ENCODE peak calls at places on chromosomes 13 and 19, in six cellular contexts. A, P, Q, W, T and B are unnamed samples.

GRCh38 chr19:42114412-42114811 is 17.8 kb downstream of the POU2F2 start:
- DNase-seq in A (no peak), Q (no peak), P (no peak), W (no peak), T (no peak), B (peak)

GRCh38 chr19:5539431-5539833 is 28.3 kb downstream of the TINCR start:
- DNase-seq in Q (no peak), P (no peak), A (no peak), T (no peak), W (no peak), B (no peak)

GRCh38 chr13:19634129-19634740 is 776 bp downstream of the MPHOSPH8 start:
- DNase-seq in W (peak), T (no peak), A (peak), P (no peak), Q (no peak), B (no peak)

GRCh38 chr13:37618554-37618953 is 20.0 kb upstream of the POSTN start:
- DNase-seq in A (no peak), Q (no peak), T (no peak), P (no peak), W (no peak), B (no peak)

GRCh38 chr19:50870417-50871089 is 2.7 kb upstream of the KLK2 start:
- DNase-seq in Q (no peak), A (no peak), P (no peak), W (peak), T (peak), B (peak)

GRCh38 chr19:33416307-33417215 is 43.1 kb downstream of the CEBPG start:
- DNase-seq in W (peak), A (peak), P (no peak), T (peak), Q (peak), B (no peak)

GRCh38 chr19:57290970-57291369 is 10.7 kb downstream of the ZNF460 start:
- DNase-seq in T (no peak), W (no peak), Q (no peak), A (no peak), P (no peak), B (no peak)

GRCh38 chr19:3151563-3152430 is 16.0 kb downstream of the GNA15 start:
- DNase-seq in P (peak), W (no peak), A (no peak), Q (no peak), T (no peak), B (no peak)

GRCh38 chr19:991174-991931 is 7.2 kb downstream of the WDR18 start:
- DNase-seq in T (no peak), A (peak), W (no peak), Q (peak), P (peak), B (peak)

GRCh38 chr13:42333613-42334328 is 61.8 kb downstream of the AKAP11 start:
- DNase-seq in P (no peak), Q (no peak), A (peak), W (peak), T (peak), B (no peak)

GRCh38 chr19:45408121-45408520 is 1.7 kb downstream of the POLR1G start:
- DNase-seq in W (no peak), A (no peak), P (no peak), T (no peak), Q (no peak), B (peak)

GRCh38 chr19:1189419-1189818 is 15.4 kb upstream of the SBNO2 start:
- DNase-seq in P (no peak), Q (peak), T (no peak), A (peak), W (no peak), B (no peak)

GRCh38 chr13:30105381-30105780 is 202.0 kb downstream of the KATNAL1 start:
- DNase-seq in Q (no peak), W (no peak), T (no peak), P (no peak), A (no peak), B (peak)

GRCh38 chr13:23741879-23742510 is 147.2 kb downstream of the MIPEP start:
- DNase-seq in P (no peak), W (no peak), A (peak), T (peak), Q (no peak), B (no peak)

GRCh38 chr13:98451676-98452105 is 125.2 kb downstream of the STK24 start:
- DNase-seq in Q (no peak), A (no peak), W (no peak), P (peak), T (no peak), B (peak)

GRCh38 chr13:83620535-83621220 is 261.6 kb downstream of the SLITRK1 start:
- DNase-seq in T (no peak), Q (no peak), A (peak), W (no peak), P (no peak), B (no peak)

GRCh38 chr13:94280357-94280756 is 199.1 kb downstream of the DCT start:
- DNase-seq in Q (no peak), A (no peak), T (no peak), W (no peak), P (no peak), B (no peak)

GRCh38 chr13:89255844-89256406 is 1584.8 kb downstream of the SLITRK5 start:
- DNase-seq in P (no peak), T (no peak), Q (no peak), A (no peak), W (no peak), B (no peak)

GRCh38 chr19:42497492-42498226 is 30.6 kb downstream of the CEACAM1 start:
- DNase-seq in A (no peak), T (peak), W (peak), Q (no peak), P (no peak), B (no peak)

GRCh38 chr13:69319659-69320058 is 788.0 kb upstream of the ATXN8OS start:
- DNase-seq in Q (no peak), T (no peak), A (no peak), P (no peak), W (no peak), B (no peak)

GRCh38 chr13:111898956-111899713 is 167.8 kb upstream of the SOX1 start:
- DNase-seq in P (no peak), Q (no peak), A (no peak), T (no peak), W (no peak), B (no peak)

GRCh38 chr13:29763426-29764180 is 86.8 kb downstream of the UBL3 start:
- DNase-seq in T (no peak), Q (no peak), W (no peak), P (no peak), A (peak), B (no peak)

GRCh38 chr19:2962018-2962670 is 15.2 kb upstream of the TLE6 start:
- DNase-seq in W (peak), P (no peak), T (peak), Q (no peak), A (peak), B (no peak)

GRCh38 chr13:23505007-23505406 is 65.2 kb upstream of the TNFRSF19 start:
- DNase-seq in W (no peak), A (peak), Q (no peak), P (no peak), T (no peak), B (no peak)

GRCh38 chr13:67341406-67341805 is 111.3 kb upstream of the PCDH9 start:
- DNase-seq in P (no peak), A (peak), T (no peak), Q (no peak), W (no peak), B (no peak)

GRCh38 chr19:45705115-45705514 is 12.6 kb downstream of the QPCTL start:
- DNase-seq in Q (no peak), P (no peak), A (no peak), W (no peak), T (no peak), B (no peak)

GRCh38 chr19:15532779-15533521 is 24.6 kb downstream of the CYP4F22 start:
- DNase-seq in W (no peak), Q (no peak), P (no peak), T (no peak), A (peak), B (no peak)

GRCh38 chr19:6221220-6221877 is 58.4 kb downstream of the MLLT1 start:
- DNase-seq in Q (no peak), P (no peak), A (no peak), T (no peak), W (no peak), B (no peak)

GRCh38 chr13:26320766-26321165 is 66.8 kb downstream of the CDK8 start:
- DNase-seq in Q (no peak), A (no peak), P (no peak), W (no peak), T (no peak), B (no peak)

GRCh38 chr13:112693831-112694497 is 4.1 kb downstream of the ATP11A start:
- DNase-seq in P (peak), Q (no peak), T (no peak), W (no peak), A (peak), B (no peak)

GRCh38 chr13:58574791-58575190 is 943.2 kb downstream of the PCDH17 start:
- DNase-seq in T (no peak), W (no peak), P (no peak), A (no peak), Q (no peak), B (no peak)

GRCh38 chr19:16001481-16002312 is 52.9 kb downstream of the OR10H4 start:
- DNase-seq in P (no peak), A (peak), Q (no peak), T (no peak), W (peak), B (peak)

GRCh38 chr13:108728370-108728769 is 99.0 kb downstream of the MYO16 start:
- DNase-seq in A (peak), T (no peak), P (no peak), Q (no peak), W (peak), B (no peak)

GRCh38 chr19:4197625-4198466 is 15.4 kb downstream of the ANKRD24 start:
- DNase-seq in T (peak), Q (no peak), W (no peak), A (no peak), P (no peak), B (no peak)

DNA sequence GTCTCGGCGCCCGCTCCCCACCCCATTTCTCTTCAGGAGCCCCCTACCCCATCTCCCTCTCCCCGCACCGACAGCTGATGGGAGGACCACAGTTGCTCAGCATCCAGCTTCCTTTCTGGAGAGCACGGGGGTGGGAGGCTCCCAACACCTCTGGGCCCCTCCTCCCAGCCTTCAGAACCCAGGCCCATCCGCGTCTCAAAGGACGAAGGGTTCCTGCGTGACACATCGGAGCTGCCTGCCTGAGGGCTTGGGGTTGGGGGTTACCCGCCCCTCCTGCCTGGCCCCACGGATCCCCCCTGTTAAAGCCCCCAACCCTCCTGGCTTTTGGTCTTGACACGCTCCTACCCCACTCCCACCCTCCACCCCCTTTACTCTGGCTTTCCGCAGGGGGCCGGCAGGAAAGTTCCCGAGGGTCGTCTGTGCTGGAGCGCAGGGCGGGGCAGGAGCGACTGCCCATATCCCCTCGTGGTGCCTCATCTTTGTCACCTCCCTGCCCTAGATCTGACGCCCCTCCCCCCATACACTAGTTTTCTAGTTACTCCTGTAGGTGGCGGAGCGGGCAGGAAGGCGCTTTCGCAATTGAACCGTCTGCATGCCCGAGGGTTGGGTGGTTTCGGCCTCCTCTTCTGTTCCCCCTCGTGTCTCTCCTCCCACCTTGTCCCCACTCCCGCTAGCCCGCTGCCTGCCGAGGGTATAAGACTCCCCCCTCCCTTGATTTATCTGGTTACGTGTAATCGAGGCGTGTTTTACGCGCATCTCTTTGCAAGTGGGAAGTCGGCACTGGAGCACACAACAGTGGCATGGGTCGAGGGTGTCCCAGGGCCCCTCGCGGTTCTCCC is 922 bp downstream of the TRAPPC5 start:
- DNase-seq in P (peak), T (peak), W (peak), A (peak), Q (peak), B (peak)
- H3K27ac ChIP-seq in P (no peak), T (peak), W (peak), A (no peak), Q (peak), B (no peak)

DNA sequence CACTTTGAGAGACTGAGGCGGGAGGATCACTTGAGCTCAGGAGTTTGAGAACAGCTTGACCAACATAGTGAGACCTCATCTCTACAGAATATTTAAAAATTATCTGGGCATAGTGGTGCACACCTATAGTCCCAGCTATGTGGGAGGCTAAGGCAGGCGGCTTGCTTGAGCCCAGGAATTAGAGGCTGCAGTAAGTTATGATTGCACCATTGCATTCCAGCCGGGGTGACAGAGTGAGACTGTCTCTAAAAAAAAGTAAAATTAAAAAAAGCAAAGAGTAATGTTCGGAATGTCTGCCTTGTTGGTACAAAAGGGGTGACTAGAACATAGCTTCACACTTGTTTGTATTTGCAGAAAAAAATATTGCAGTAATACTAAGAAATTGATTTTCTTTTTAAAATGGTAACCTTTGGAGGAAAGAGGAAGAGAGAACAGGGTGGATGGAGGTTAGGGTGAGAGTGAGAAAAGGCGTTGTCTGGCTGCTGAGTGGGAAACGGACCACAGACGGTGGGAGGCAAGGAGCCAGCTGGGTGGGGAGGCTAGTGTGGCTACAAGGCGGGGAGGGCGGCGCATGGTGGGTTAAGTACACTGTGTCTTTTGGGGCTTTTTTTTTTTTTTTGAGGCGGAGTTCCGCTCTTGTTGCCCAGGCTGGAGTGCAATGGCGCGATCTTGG is 10.2 kb downstream of the PPP1R14A start:
- DNase-seq in T (no peak), A (no peak), Q (no peak), P (peak), W (no peak), B (no peak)
- H3K27ac ChIP-seq in T (no peak), A (no peak), Q (no peak), P (peak), W (no peak), B (no peak)

DNA sequence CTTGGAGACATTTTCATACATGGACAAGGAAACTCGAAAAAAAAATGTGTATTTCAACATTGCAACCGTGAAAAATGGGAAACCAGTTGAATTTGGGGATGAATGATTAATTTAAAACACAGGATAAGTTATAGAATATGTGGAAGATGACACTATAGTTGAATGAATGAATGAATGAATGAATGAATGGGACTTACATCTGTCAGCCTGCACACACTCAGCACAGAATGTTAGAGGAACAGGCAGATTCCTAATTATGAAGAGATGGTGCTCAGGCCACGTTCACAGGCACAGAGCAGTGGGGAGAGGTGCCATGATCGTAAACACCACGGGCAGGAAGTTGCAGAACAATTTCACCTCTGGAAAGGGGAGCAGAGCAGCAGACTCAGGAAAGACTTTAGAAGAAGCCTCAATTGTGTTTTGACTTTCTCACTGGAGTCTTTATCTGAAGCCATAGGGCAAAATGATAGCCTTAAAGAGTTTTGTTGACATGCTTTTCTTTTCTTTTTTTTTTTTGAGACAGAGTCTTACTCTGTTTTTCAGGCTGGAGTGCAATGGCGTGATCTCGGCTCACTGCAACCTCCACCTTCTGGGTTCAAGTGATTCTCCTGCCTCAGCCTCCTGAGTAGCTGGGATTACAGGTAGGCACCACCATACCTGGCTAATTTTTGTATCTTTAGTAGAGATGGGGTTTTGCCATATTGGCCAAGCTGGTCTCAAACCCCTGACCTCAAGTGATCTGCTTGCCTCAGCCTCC is 4.9 kb upstream of the SULT2A1 start:
- DNase-seq in W (no peak), P (no peak), Q (no peak), A (no peak), T (no peak), B (no peak)
- H3K27ac ChIP-seq in W (peak), P (no peak), Q (no peak), A (no peak), T (no peak), B (peak)

GRCh38 chr19:17327068-17327653 is 7.5 kb downstream of the ANO8 start:
- DNase-seq in Q (no peak), W (no peak), A (no peak), T (no peak), P (no peak), B (no peak)
- H3K27ac ChIP-seq in Q (no peak), W (no peak), A (no peak), T (no peak), P (no peak), B (no peak)

DNA sequence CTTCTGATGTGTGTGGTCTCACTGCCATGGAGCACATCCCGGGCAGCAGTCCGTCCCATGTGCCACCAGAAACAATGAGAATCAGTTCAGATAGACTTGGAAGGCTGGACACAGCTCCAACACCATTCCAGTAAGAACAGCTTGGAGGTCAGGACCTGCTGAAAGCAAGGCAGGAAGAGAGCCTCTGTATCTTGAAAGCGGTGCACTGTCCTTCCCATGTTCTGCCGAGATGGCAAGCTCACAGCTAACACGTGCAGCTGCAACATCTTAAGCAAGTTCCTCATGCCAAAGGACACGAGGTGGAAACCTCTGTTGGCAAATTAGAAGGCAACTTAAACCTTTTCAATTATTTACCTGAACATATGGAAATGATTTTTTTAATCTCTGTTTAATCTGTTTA is 175.4 kb downstream of the DLEU7 start:
- DNase-seq in T (no peak), Q (no peak), P (peak), A (no peak), W (no peak), B (no peak)
- H3K27ac ChIP-seq in T (no peak), Q (no peak), P (no peak), A (no peak), W (no peak), B (no peak)

DNA sequence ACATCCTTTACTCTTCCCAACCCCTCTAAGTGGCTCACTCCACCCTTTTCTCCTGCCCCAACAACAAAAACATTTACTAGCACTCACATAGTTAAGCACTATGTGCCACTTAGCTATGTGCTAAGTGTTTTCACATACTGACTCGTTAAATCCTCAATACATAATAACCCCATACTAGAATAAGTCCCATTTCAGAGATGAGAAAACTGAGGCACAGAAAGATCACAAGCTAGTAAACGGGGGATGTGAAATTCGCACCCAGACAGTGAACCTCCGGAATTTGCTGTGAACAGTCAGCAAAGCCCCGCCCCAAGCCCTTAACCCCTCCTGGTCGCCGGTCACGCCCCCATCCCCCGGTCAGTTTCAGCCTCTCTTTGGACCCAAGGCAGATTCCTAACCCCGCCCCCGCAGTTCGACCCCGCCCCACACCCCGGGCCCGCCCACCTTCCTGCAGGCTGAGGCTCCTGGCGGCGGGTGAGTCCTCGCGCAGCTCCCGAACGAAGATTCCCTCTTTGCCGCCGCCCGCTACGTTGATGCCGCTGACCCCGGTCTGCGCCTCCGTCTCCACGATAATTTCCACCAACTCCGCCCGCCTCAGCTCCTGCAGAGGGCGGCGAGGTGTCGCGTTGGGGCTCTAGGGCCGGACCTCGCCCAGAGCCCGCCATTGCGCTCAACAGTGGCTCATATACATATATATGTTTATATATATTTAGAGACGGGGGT is 9.8 kb downstream of the PRX start:
- DNase-seq in Q (peak), A (peak), P (peak), T (peak), W (peak), B (peak)
- H3K27ac ChIP-seq in Q (peak), A (no peak), P (no peak), T (peak), W (peak), B (peak)

GRCh38 chr13:106503730-106504129 is 31.7 kb downstream of the EFNB2 start:
- DNase-seq in A (no peak), Q (no peak), P (no peak), T (no peak), W (no peak), B (no peak)
- H3K27ac ChIP-seq in A (no peak), Q (no peak), P (peak), T (no peak), W (no peak), B (no peak)

GRCh38 chr19:38542040-38542439 is 75.7 kb downstream of the MAP4K1 start:
- DNase-seq in P (no peak), Q (no peak), A (no peak), W (no peak), T (no peak), B (no peak)

GRCh38 chr19:38544569-38545315 is 73.0 kb downstream of the MAP4K1 start:
- DNase-seq in P (no peak), W (no peak), A (no peak), Q (no peak), T (no peak), B (no peak)

GRCh38 chr19:38543286-38543806 is 74.4 kb downstream of the MAP4K1 start:
- DNase-seq in W (no peak), T (no peak), A (no peak), Q (no peak), P (no peak), B (no peak)

GRCh38 chr19:38545596-38545995 is 72.2 kb downstream of the MAP4K1 start:
- DNase-seq in P (no peak), Q (no peak), W (no peak), A (no peak), T (no peak), B (no peak)

GRCh38 chr19:38543807-38544568 is 73.8 kb downstream of the MAP4K1 start:
- DNase-seq in T (peak), P (peak), A (peak), Q (no peak), W (peak), B (peak)
- H3K27ac ChIP-seq in T (peak), P (no peak), A (peak), Q (no peak), W (no peak), B (no peak)